ENCODE peak calls at places on chromosomes 13 and 19, in eight cellular contexts. W is fibroblast of villous mesenchyme; U is AG10803; A is GM06990; R is skeletal muscle cell; T is heart right ventricle; B is fibroblast of lung; L is CD8-positive, alpha-beta memory T cell. N is an unnamed sample.

GRCh38 chr19:18340237-18340989 is at the start of gene PGPEP1:
- DNase-seq in A (peak), R (no peak), W (peak), L (peak), T (peak), U (peak), B (peak), N (peak)

GRCh38 chr19:6616011-6616410 is 25.1 kb upstream of the CD70 start:
- DNase-seq in L (no peak), U (peak), R (no peak), W (no peak), T (no peak), A (peak), B (no peak), N (peak)

GRCh38 chr19:7520131-7521051 is 2.0 kb upstream of the MCOLN1 start:
- DNase-seq in T (no peak), A (no peak), W (no peak), R (no peak), U (no peak), L (no peak), B (no peak), N (no peak)

GRCh38 chr19:47110521-47111080 is 3.0 kb downstream of the ZC3H4 start:
- DNase-seq in L (no peak), W (no peak), A (no peak), T (no peak), R (no peak), U (no peak), B (no peak), N (peak)

GRCh38 chr19:16339361-16339725 is 14.7 kb downstream of the KLF2 start:
- DNase-seq in W (no peak), R (no peak), T (no peak), A (no peak), B (no peak), L (no peak), U (no peak), N (no peak)

GRCh38 chr13:101127741-101128353 is 288.5 kb downstream of the NALCN start:
- DNase-seq in B (peak), T (no peak), R (no peak), U (peak), L (no peak), A (no peak), W (peak), N (peak)

GRCh38 chr19:34317311-34317927 is 47.6 kb upstream of the GPI start:
- DNase-seq in L (peak), R (no peak), U (no peak), W (no peak), A (no peak), T (no peak), B (peak), N (no peak)

GRCh38 chr19:2050991-2051770 is at the start of gene MKNK2:
- DNase-seq in A (peak), L (peak), U (peak), T (peak), W (peak), B (peak), R (no peak), N (peak)

GRCh38 chr13:75468098-75468497 is 13.9 kb downstream of the TBC1D4 start:
- DNase-seq in T (no peak), A (no peak), L (no peak), R (no peak), U (peak), B (peak), W (peak), N (no peak)

GRCh38 chr19:35105411-35106290 is 10.0 kb upstream of the FXYD3 start:
- DNase-seq in L (no peak), U (no peak), W (no peak), T (no peak), R (no peak), A (no peak), B (no peak), N (no peak)

GRCh38 chr19:45117167-45117594 is 24.2 kb downstream of the PPP1R37 start:
- DNase-seq in T (no peak), W (peak), L (no peak), A (peak), U (no peak), B (no peak), R (no peak), N (peak)

GRCh38 chr19:17879466-17879865 is 7.7 kb downstream of the SLC5A5 start:
- DNase-seq in W (no peak), U (no peak), T (no peak), R (no peak), A (no peak), L (no peak), B (no peak), N (no peak)

GRCh38 chr19:49820125-49820524 is 2.0 kb downstream of the MED25 start:
- DNase-seq in W (peak), L (no peak), U (no peak), T (no peak), B (no peak), A (no peak), R (no peak), N (no peak)

GRCh38 chr13:25906211-25906661 is 145.6 kb downstream of the SHISA2 start:
- DNase-seq in W (no peak), B (no peak), U (no peak), L (no peak), R (no peak), A (peak), T (no peak), N (no peak)

GRCh38 chr13:60572003-60572792 is 175.2 kb downstream of the TDRD3 start:
- DNase-seq in U (peak), L (no peak), T (no peak), A (no peak), B (peak), W (peak), R (peak), N (no peak)

GRCh38 chr19:30671622-30672051 is 299.5 kb downstream of the ZNF536 start:
- DNase-seq in B (peak), U (peak), R (no peak), T (peak), A (no peak), L (no peak), W (no peak), N (no peak)

GRCh38 chr19:2015611-2015950 is at the start of gene BTBD2:
- DNase-seq in R (peak), U (peak), A (no peak), W (peak), L (peak), B (peak), T (peak), N (peak)

GRCh38 chr13:23443110-23443509 is 9.6 kb upstream of the SACS start:
- DNase-seq in T (no peak), A (no peak), B (no peak), R (no peak), L (no peak), U (no peak), W (no peak), N (no peak)

GRCh38 chr13:20997301-20998061 is 63.9 kb downstream of the LATS2 start:
- DNase-seq in T (no peak), W (peak), B (peak), R (peak), A (no peak), L (no peak), U (peak), N (no peak)

GRCh38 chr19:33749016-33749415 is 47.7 kb upstream of the KCTD15 start:
- DNase-seq in B (no peak), U (no peak), A (no peak), T (no peak), L (no peak), R (no peak), W (no peak), N (no peak)

GRCh38 chr19:18881491-18881890 is 14.5 kb downstream of the CERS1 start:
- DNase-seq in T (no peak), R (no peak), U (no peak), B (no peak), A (no peak), W (no peak), L (no peak), N (no peak)

GRCh38 chr13:110644892-110645521 is 29.7 kb downstream of the NAXD start:
- DNase-seq in U (peak), L (peak), A (no peak), R (peak), W (peak), T (peak), B (peak), N (peak)

GRCh38 chr19:37855098-37855497 is 51.3 kb downstream of the WDR87 start:
- DNase-seq in T (peak), A (peak), U (peak), W (peak), B (peak), L (no peak), R (no peak), N (peak)

GRCh38 chr19:33998302-33998701 is 174.0 kb upstream of the LSM14A start:
- DNase-seq in U (no peak), L (no peak), A (no peak), R (no peak), B (no peak), W (no peak), T (no peak), N (no peak)

GRCh38 chr13:67223742-67224141 is 6.4 kb downstream of the PCDH9 start:
- DNase-seq in U (no peak), R (no peak), A (no peak), T (no peak), W (no peak), L (no peak), B (peak), N (no peak)

GRCh38 chr13:50733392-50733791 is 110.1 kb downstream of the DLEU7 start:
- DNase-seq in T (no peak), R (no peak), W (no peak), A (no peak), U (no peak), L (no peak), B (no peak), N (no peak)

GRCh38 chr13:48070942-48071341 is 24.0 kb downstream of the MED4 start:
- DNase-seq in W (no peak), B (no peak), R (no peak), T (no peak), A (no peak), U (no peak), L (no peak), N (no peak)

GRCh38 chr13:110546933-110547332 is 14.6 kb downstream of the RAB20 start:
- DNase-seq in W (peak), T (peak), B (peak), A (no peak), R (peak), L (no peak), U (peak), N (no peak)

GRCh38 chr13:74770361-74770760 is 636.2 kb upstream of the KLF12 start:
- DNase-seq in U (peak), B (peak), L (no peak), A (no peak), T (no peak), R (peak), W (peak), N (no peak)

GRCh38 chr19:31572671-31573298 is 223.5 kb upstream of the TSHZ3 start:
- DNase-seq in B (no peak), L (no peak), A (no peak), R (no peak), U (no peak), T (no peak), W (no peak), N (no peak)

GRCh38 chr13:111925146-111925875 is 141.6 kb upstream of the SOX1 start:
- DNase-seq in A (no peak), T (no peak), U (no peak), L (no peak), R (no peak), W (no peak), B (no peak), N (no peak)

GRCh38 chr13:27415116-27415515 is 9.3 kb upstream of the GTF3A start:
- DNase-seq in A (no peak), T (no peak), R (no peak), W (no peak), B (no peak), U (no peak), L (no peak), N (no peak)

GRCh38 chr13:61463027-61463426 is 47.4 kb upstream of the PCDH20 start:
- DNase-seq in L (no peak), W (no peak), U (no peak), B (no peak), A (no peak), T (no peak), R (no peak), N (no peak)

GRCh38 chr13:19618925-19619324 is 14.5 kb upstream of the MPHOSPH8 start:
- DNase-seq in B (peak), R (no peak), A (no peak), U (peak), W (peak), L (no peak), T (no peak), N (peak)

GRCh38 chr13:43572601-43573360 is 214.0 kb downstream of the ENOX1 start:
- DNase-seq in W (peak), U (peak), L (no peak), A (no peak), T (no peak), B (no peak), R (peak), N (no peak)

GRCh38 chr19:41310031-41310831 is at the start of gene CCDC97:
- DNase-seq in R (no peak), B (peak), W (peak), U (peak), A (peak), L (peak), T (peak), N (peak)

GRCh38 chr13:112348642-112349345 is 27.4 kb upstream of the SPACA7 start:
- DNase-seq in U (no peak), B (no peak), W (no peak), R (no peak), A (no peak), T (no peak), L (no peak), N (no peak)

GRCh38 chr13:110758195-110758594 is 44.7 kb downstream of the ING1 start:
- DNase-seq in T (no peak), W (peak), A (no peak), L (no peak), R (peak), U (peak), B (peak), N (no peak)

GRCh38 chr13:72774019-72774418 is 7.7 kb downstream of the DIS3 start:
- DNase-seq in T (no peak), U (peak), R (no peak), B (peak), A (no peak), L (no peak), W (peak), N (no peak)

GRCh38 chr13:24777171-24777570 is 13.2 kb downstream of the RNF17 start:
- DNase-seq in T (no peak), U (no peak), L (no peak), R (no peak), A (no peak), W (no peak), B (no peak), N (no peak)
- H3K4me3 ChIP-seq in T (no peak), U (no peak), L (no peak), R (no peak), A (no peak), W (no peak), B (no peak), N (no peak)

GRCh38 chr13:52599853-52600603 is 42.2 kb upstream of the HNRNPA1L2 start:
- DNase-seq in L (no peak), T (peak), B (peak), W (peak), R (no peak), A (peak), U (peak), N (peak)
- H3K4me3 ChIP-seq in L (peak), T (peak), B (peak), W (peak), R (peak), A (peak), U (peak), N (peak)

DNA sequence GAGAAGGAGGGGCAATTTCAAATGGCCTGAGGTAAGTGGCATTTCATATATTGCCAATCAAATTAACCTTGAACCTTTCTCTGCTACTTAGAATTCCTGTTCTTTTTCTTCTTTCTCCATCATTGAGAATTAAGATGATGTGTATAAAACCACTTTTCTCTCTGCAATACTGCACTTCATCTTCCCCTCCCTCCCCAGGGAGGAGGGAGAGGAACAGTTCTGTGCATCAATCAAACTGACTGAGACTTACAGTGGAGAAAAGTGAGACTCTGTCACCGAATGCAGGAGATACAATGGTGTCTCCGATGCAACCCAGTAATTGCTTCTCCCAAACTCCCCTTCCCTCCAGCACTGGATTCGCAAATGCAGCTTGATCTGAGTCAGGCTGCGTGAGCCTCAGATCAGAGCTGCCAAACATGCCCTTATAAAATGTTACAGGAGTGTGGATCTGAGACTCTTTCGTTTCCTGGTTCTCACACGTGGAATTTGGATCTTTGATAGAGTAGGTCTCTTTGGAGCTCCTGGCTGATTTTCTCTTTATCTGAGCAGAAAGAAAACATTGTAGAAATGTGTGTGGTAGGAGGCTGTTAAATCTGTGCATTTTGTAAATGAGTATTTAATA is 91.5 kb downstream of the SLC10A2 start:
- DNase-seq in A (no peak), W (no peak), U (no peak), R (no peak), B (no peak), L (no peak), T (no peak), N (no peak)
- H3K4me3 ChIP-seq in A (no peak), W (no peak), U (no peak), R (no peak), B (no peak), L (no peak), T (no peak), N (no peak)

GRCh38 chr13:46170268-46170667 is 11.7 kb downstream of the LCP1 start:
- DNase-seq in R (no peak), T (no peak), W (no peak), L (peak), A (no peak), B (no peak), U (no peak), N (no peak)

GRCh38 chr13:46170687-46171086 is 11.3 kb downstream of the LCP1 start:
- DNase-seq in B (peak), U (no peak), W (peak), R (peak), L (peak), A (no peak), T (no peak), N (no peak)

GRCh38 chr13:46172531-46172991 is 9.4 kb downstream of the LCP1 start:
- DNase-seq in T (no peak), R (no peak), U (no peak), L (peak), A (no peak), B (no peak), W (no peak), N (peak)

GRCh38 chr13:46171739-46172138 is 10.2 kb downstream of the LCP1 start:
- DNase-seq in T (no peak), B (no peak), U (no peak), R (no peak), L (no peak), A (no peak), W (no peak), N (no peak)

DNA sequence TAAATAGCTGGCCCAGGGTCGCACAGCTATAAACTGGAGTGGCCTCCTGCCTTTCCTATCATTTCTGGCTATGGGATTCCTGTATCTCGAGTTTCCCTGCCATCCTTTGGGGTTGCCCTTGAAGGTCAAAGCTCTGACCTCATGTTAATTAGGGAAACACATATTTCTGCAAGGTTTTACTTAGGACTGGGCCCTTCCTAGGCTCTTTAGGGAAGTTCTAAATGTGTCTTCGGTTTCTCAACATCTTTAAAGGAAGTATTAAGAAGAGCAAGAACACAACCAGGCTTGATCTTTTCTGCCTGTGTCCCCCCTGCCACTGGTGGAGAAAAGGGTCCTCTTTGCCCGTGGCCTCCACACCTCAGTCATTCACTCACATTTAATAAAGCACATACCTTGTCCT is 10.8 kb downstream of the LCP1 start:
- DNase-seq in A (no peak), L (no peak), B (no peak), T (no peak), R (no peak), U (no peak), W (no peak), N (no peak)
- H3K4me3 ChIP-seq in A (peak), L (peak), B (no peak), T (no peak), R (no peak), U (no peak), W (no peak), N (peak)

GRCh38 chr13:77696006-77696862 is 1.3 kb upstream of the SLAIN1 start:
- DNase-seq in L (no peak), A (peak), W (no peak), T (no peak), B (no peak), U (no peak), R (no peak), N (peak)
- H3K4me3 ChIP-seq in L (peak), A (no peak), W (no peak), T (no peak), B (no peak), U (no peak), R (no peak), N (peak)

GRCh38 chr19:11446652-11447301 is 11.3 kb downstream of the PRKCSH start:
- DNase-seq in U (no peak), T (peak), B (peak), A (no peak), R (no peak), L (peak), W (peak), N (no peak)

GRCh38 chr19:11447347-11448262 is 12.2 kb downstream of the PRKCSH start:
- DNase-seq in R (no peak), U (no peak), A (no peak), T (no peak), W (no peak), B (no peak), L (no peak), N (no peak)

GRCh38 chr19:11448923-11449554 is 13.6 kb downstream of the PRKCSH start:
- DNase-seq in L (no peak), U (no peak), A (no peak), W (no peak), R (no peak), T (no peak), B (no peak), N (no peak)

GRCh38 chr19:11446271-11446651 is 10.8 kb downstream of the PRKCSH start:
- DNase-seq in W (no peak), L (no peak), R (no peak), T (no peak), A (no peak), B (no peak), U (no peak), N (no peak)

DNA sequence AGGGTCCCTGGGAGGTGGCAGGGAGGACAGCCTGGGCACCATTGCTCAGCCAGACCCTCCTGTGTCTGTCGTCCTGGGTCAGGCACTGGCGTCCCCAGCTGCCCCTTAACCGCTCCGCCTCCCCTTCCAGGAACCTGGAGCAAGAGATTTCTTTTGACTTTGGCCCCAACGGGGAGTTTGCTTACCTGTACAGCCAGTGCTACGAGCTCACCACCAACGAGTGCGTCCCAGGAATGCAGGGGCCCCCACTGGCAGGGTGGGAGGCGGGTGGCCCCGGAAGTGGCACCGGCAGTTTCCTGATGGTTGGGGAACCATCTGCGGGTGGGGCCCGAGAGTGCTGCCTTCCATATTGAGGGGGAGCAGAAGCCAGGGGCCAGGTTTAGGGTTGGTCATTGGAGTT is 13.0 kb downstream of the PRKCSH start:
- DNase-seq in R (no peak), T (no peak), U (no peak), A (no peak), L (no peak), B (no peak), W (no peak), N (no peak)
- H3K4me3 ChIP-seq in R (no peak), T (no peak), U (no peak), A (no peak), L (no peak), B (no peak), W (no peak), N (no peak)

DNA sequence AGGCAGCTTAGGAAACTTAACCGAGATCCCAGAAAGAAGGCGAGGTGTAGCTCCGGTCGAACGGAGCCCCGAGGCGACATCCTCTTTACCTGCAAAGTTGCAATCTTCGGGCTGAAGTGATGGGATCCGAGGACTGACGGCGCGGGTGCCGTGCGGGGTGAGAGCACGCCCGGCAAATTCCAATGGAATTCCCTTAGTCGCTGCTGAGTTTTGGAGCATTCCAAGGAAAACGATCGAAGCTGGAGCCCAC is 141 bp downstream of the TRPC4 start:
- DNase-seq in R (no peak), B (no peak), T (no peak), A (no peak), L (no peak), W (no peak), U (no peak), N (no peak)
- H3K4me3 ChIP-seq in R (peak), B (peak), T (peak), A (no peak), L (no peak), W (peak), U (peak), N (no peak)

GRCh38 chr19:3409346-3410064 is 43.1 kb downstream of the NFIC start:
- DNase-seq in A (no peak), B (no peak), L (no peak), T (peak), U (peak), R (no peak), W (no peak), N (no peak)
- H3K4me3 ChIP-seq in A (no peak), B (no peak), L (no peak), T (peak), U (no peak), R (no peak), W (no peak), N (no peak)